ENCODE peak calls at places on chromosomes 6 and 20, in five cellular contexts. D is Ammon's horn, P is occipital lobe, T is aorta, C is globus pallidus. Q is an unnamed sample.

GRCh38 chr20:63709149-63709527 is 1.3 kb downstream of the ZGPAT start:
- DNase-seq in D (peak; percentile 1), P (no peak), T (no peak), C (no peak), Q (no peak)

GRCh38 chr6:141347075-141347474 is 785.6 kb upstream of the GJE1 start:
- DNase-seq in D (no peak), P (no peak), T (no peak), C (no peak), Q (no peak)

GRCh38 chr20:18004389-18005031 is 35.7 kb downstream of the MGME1 start:
- DNase-seq in D (no peak), P (no peak), T (no peak), C (no peak), Q (no peak)

GRCh38 chr20:11711214-11711613 is 206.5 kb upstream of the BTBD3 start:
- DNase-seq in D (no peak), P (no peak), T (no peak), C (no peak), Q (no peak)

GRCh38 chr6:20569000-20569610 is 34.8 kb downstream of the CDKAL1 start:
- DNase-seq in D (no peak), P (no peak), T (no peak), C (no peak), Q (peak; percentile 91)

GRCh38 chr6:160263214-160263939 is 4.8 kb upstream of the SLC22A2 start:
- DNase-seq in D (no peak), P (no peak), T (no peak), C (no peak), Q (no peak)

GRCh38 chr20:41249371-41249770 is 68.2 kb downstream of the ZHX3 start:
- DNase-seq in D (peak; percentile 72), P (peak; percentile 72), T (peak; percentile 88), C (peak; percentile 68), Q (no peak)

GRCh38 chr6:124963416-124964083 is 1.3 kb downstream of the RNF217 start:
- DNase-seq in D (peak; percentile 38), P (no peak), T (no peak), C (peak; percentile 61), Q (peak; percentile 44)

GRCh38 chr6:33161354-33162320 is 30.6 kb downstream of the COL11A2 start:
- DNase-seq in D (peak; percentile 72), P (peak; percentile 24), T (peak; percentile 96), C (peak; percentile 68), Q (peak; percentile 6)

GRCh38 chr20:33466303-33466646 is 22.7 kb upstream of the SNTA1 start:
- DNase-seq in D (no peak), P (no peak), T (no peak), C (no peak), Q (no peak)

GRCh38 chr6:123534264-123534663 is 102.5 kb downstream of the TRDN start:
- DNase-seq in D (no peak), P (no peak), T (no peak), C (no peak), Q (no peak)

GRCh38 chr6:56837322-56837894 is 117.5 kb upstream of the BEND6 start:
- DNase-seq in D (no peak), P (no peak), T (no peak), C (no peak), Q (no peak)

GRCh38 chr20:63891061-63892002 is 3.6 kb upstream of the DNAJC5 start:
- DNase-seq in D (no peak), P (no peak), T (no peak), C (no peak), Q (no peak)

GRCh38 chr6:16982827-16983226 is 119.0 kb upstream of the STMND1 start:
- DNase-seq in D (peak; percentile 43), P (no peak), T (no peak), C (peak; percentile 38), Q (peak; percentile 7)

GRCh38 chr6:108966855-108967755 is 118.9 kb downstream of the ARMC2 start:
- DNase-seq in D (no peak), P (no peak), T (no peak), C (no peak), Q (no peak)